ENCODE peak calls at places on chromosomes 7 and 10, in ten cellular contexts. W is spleen, Y is prostate gland, Q is suprapubic skin, Z is stomach, I is transverse colon, L is K562, P is GM23338, K is esophagus muscularis mucosa, H is HCT116. N is an unnamed sample.
A peak's percentile ranks its signal among the peaks of the same experiment; 100 is the strongest.

GRCh38 chr7:51286392-51286791 is 30.2 kb downstream of the COBL start:
- DNase-seq in W (no peak), Y (no peak), Q (no peak), Z (no peak), I (no peak), L (no peak), P (no peak), K (no peak), H (no peak), N (no peak)

GRCh38 chr10:30413996-30414576 is 19.9 kb upstream of the MAP3K8 start:
- DNase-seq in W (no peak), Y (peak; percentile 56), Q (no peak), Z (no peak), I (no peak), L (peak; percentile 69), P (peak; percentile 68), K (no peak), H (peak; percentile 40), N (no peak)

GRCh38 chr7:77157446-77157845 is 35.0 kb downstream of the CCDC146 start:
- DNase-seq in W (no peak), Y (no peak), Q (no peak), Z (no peak), I (no peak), L (no peak), P (no peak), K (no peak), H (no peak), N (no peak)

GRCh38 chr7:49721441-49721840 is 52.0 kb upstream of the VWC2 start:
- DNase-seq in W (no peak), Y (no peak), Q (no peak), Z (no peak), I (peak; percentile 57), L (no peak), P (no peak), K (no peak), H (no peak), N (no peak)

GRCh38 chr7:73359746-73360375 is 31.9 kb downstream of the FKBP6 start:
- DNase-seq in W (no peak), Y (no peak), Q (no peak), Z (no peak), I (no peak), L (no peak), P (no peak), K (no peak), H (no peak), N (no peak)

GRCh38 chr7:100880645-100881044 is 5.7 kb downstream of the SRRT start:
- DNase-seq in W (no peak), Y (no peak), Q (no peak), Z (no peak), I (no peak), L (no peak), P (no peak), K (no peak), H (no peak), N (no peak)

GRCh38 chr10:60453031-60453430 is 63.4 kb upstream of the ANK3 start:
- DNase-seq in W (no peak), Y (no peak), Q (no peak), Z (no peak), I (no peak), L (no peak), P (no peak), K (no peak), H (no peak), N (no peak)

GRCh38 chr10:64773357-64773756 is 1252.2 kb downstream of the REEP3 start:
- DNase-seq in W (no peak), Y (no peak), Q (no peak), Z (no peak), I (no peak), L (no peak), P (no peak), K (no peak), H (no peak), N (no peak)

GRCh38 chr7:148783801-148784527 is 85.3 kb downstream of the CUL1 start:
- DNase-seq in W (no peak), Y (peak; percentile 28), Q (no peak), Z (no peak), I (no peak), L (no peak), P (no peak), K (no peak), H (no peak), N (no peak)

DNA sequence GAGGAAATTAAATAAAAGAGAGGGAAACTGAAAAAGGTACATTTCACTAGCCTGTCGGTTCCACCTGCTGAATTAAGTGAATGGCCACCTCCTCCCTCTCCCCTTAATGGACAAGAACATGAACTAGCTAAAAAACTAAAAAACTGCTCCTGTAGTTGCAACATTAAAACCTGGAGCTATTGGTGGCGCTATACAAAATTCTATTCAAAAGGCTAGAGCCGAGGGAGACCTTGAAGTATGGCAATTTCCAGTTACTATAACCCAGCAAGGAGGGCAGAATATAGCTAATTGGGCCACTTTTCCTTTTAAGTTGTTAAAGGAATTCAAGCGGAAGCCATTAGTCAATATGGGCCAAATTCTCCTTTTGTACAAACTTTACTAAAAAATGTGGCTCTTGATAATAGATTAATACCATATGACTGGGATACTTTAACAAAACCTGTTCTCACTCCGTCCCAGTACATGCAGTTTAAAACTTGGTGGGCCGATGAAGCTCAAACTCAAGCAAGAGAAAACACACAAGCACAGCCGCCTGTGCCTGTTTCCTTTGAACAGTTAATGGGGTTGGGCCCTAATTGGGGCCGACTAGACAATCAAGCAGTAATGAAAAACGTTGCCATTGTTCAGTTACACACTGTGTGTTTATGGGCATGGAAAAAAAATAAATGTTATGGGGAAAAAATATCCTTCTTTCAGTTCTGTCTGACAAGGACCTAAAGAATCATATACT is 6.5 kb upstream of the CHST3 start:
- DNase-seq in W (no peak), Y (no peak), Q (no peak), Z (no peak), I (no peak), L (no peak), P (peak; percentile 58), K (no peak), H (no peak), N (no peak)
- TF ChIP-seq CTCF in W (no peak), Y (no peak), Q (no peak), Z (no peak), I (no peak), L (peak; percentile 48), P (peak; percentile 52), K (no peak), H (no peak), N (no peak)

GRCh38 chr10:131560726-131561390 is 249.3 kb upstream of the TCERG1L start:
- DNase-seq in W (peak; percentile 46), Y (no peak), Q (no peak), Z (no peak), I (no peak), L (no peak), P (no peak), K (no peak), H (no peak), N (no peak)
- TF ChIP-seq POLR2AphosphoS5 in W (no peak), Y (no peak), Q (no peak), Z (no peak), I (no peak), L (no peak), P (no peak), K (no peak), H (no peak), N (no peak)

DNA sequence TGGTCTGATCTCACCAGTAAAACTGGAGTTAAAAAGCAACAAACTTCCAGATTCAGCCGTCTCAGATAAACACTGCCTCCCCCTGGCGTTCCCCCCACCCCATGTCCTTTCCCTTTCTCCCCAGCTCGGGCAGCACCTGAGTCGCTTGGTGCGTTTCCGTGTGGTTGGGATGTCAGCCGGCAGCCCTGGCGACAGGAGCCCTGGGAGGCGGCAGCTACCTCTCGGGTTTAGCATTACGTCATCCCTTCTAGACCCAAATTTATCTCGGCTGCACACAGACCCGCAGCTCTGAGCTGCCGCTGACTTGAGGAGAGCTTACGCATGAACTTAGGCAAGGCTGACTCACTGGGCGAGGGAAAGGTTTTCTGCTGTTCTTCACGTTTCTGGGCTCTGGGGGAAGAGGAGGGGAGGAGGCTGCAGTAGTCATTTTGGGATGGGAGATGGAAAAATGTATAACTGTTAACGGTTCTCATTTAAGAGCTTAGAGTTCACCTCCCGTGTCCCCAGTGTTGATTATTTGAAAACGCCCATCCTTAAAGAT is 14.4 kb downstream of the MXI1 start:
- DNase-seq in W (peak; percentile 86), Y (peak; percentile 44), Q (peak; percentile 82), Z (peak; percentile 75), I (peak; percentile 72), L (peak; percentile 77), P (peak; percentile 83), K (peak; percentile 96), H (peak; percentile 84), N (peak; percentile 68)
- TF ChIP-seq CTCF in W (peak; percentile 24), Y (peak; percentile 22), Q (no peak), Z (no peak), I (no peak), L (peak; percentile 38), P (peak; percentile 57), K (peak; percentile 26), H (no peak), N (peak; percentile 12)

DNA sequence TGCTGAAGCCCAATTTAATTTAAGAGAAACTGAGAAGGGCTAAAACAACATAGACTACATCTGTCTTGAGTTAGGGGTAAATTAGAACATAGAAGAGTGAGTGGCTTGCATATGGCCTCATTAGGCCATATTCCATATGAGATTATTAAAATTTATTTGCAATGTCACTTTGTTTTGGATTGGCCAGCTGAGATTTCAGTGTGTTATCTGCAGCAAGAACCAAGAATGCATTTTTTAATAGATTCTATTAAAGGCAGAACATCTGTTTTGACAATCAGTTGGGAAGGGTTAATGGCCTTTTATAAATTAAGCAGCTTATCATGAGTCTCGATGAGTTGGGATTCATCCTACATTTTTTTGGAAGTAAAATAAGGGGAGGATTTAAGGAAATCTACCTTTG is 236.2 kb downstream of the DGKB start:
- DNase-seq in W (no peak), Y (no peak), Q (no peak), Z (no peak), I (no peak), L (no peak), P (no peak), K (no peak), H (no peak), N (no peak)
- TF ChIP-seq POLR2AphosphoS5 in W (no peak), Y (no peak), Q (no peak), Z (no peak), I (no peak), L (no peak), P (no peak), K (no peak), H (no peak), N (no peak)

GRCh38 chr7:150428671-150429451 is 21.6 kb upstream of the GIMAP8 start:
- DNase-seq in W (no peak), Y (peak; percentile 81), Q (no peak), Z (no peak), I (peak; percentile 72), L (peak; percentile 13), P (peak; percentile 41), K (no peak), H (no peak), N (peak; percentile 76)
- TF ChIP-seq CTCF in W (no peak), Y (no peak), Q (no peak), Z (no peak), I (no peak), L (no peak), P (no peak), K (no peak), H (no peak), N (no peak)

GRCh38 chr10:132260083-132260482 is 47.7 kb downstream of the STK32C start:
- DNase-seq in W (no peak), Y (no peak), Q (no peak), Z (no peak), I (no peak), L (no peak), P (no peak), K (no peak), H (no peak), N (no peak)
- TF ChIP-seq POLR2AphosphoS5 in W (no peak), Y (no peak), Q (no peak), Z (no peak), I (no peak), L (no peak), P (no peak), K (no peak), H (no peak), N (no peak)

GRCh38 chr7:129952164-129952652 is 552 bp downstream of the UBE2H start:
- DNase-seq in W (no peak), Y (peak; percentile 29), Q (peak; percentile 69), Z (peak; percentile 60), I (peak; percentile 70), L (no peak), P (peak; percentile 47), K (no peak), H (no peak), N (peak; percentile 46)
- TF ChIP-seq CTCF in W (no peak), Y (no peak), Q (no peak), Z (no peak), I (no peak), L (no peak), P (peak; percentile 5), K (no peak), H (no peak), N (no peak)

N was measured in breast epithelium.